ENCODE peak calls at places on chromosomes 11 and 22, in ten cellular contexts. Z, F, C, M, R, B, X, T, G and K are unnamed samples.

GRCh38 chr11:44566952-44567875 is 1.8 kb downstream of the CD82 start:
- DNase-seq in Z (peak), X (no peak), T (no peak), B (peak), G (no peak), F (no peak), C (no peak), R (no peak), M (no peak), K (peak)

GRCh38 chr22:32920734-32921133 is 119.2 kb downstream of the TIMP3 start:
- DNase-seq in G (no peak), R (no peak), C (no peak), T (no peak), X (no peak), B (no peak), M (no peak), Z (no peak), F (no peak), K (no peak)

GRCh38 chr11:86726118-86726748 is 53.8 kb upstream of the ME3 start:
- DNase-seq in X (no peak), Z (no peak), T (no peak), R (no peak), B (no peak), G (no peak), C (no peak), F (no peak), M (no peak), K (no peak)

GRCh38 chr11:3984896-3985295 is 109.7 kb upstream of the RRM1 start:
- DNase-seq in X (no peak), Z (no peak), C (no peak), T (no peak), F (peak), M (no peak), R (peak), G (no peak), B (no peak), K (no peak)

GRCh38 chr11:28729339-28729738 is 621.2 kb downstream of the METTL15 start:
- DNase-seq in M (no peak), B (no peak), R (no peak), F (no peak), X (no peak), G (no peak), Z (no peak), C (no peak), T (no peak), K (no peak)

GRCh38 chr11:117876049-117876340 is 463 bp downstream of the FXYD6 start:
- DNase-seq in F (no peak), B (no peak), C (peak), R (no peak), T (no peak), X (no peak), M (no peak), G (no peak), Z (no peak), K (no peak)

GRCh38 chr22:45424241-45424731 is 10.8 kb downstream of the RIBC2 start:
- DNase-seq in M (peak), F (no peak), R (no peak), C (no peak), X (no peak), T (no peak), Z (no peak), B (peak), G (no peak), K (no peak)

GRCh38 chr11:104122008-104122635 is 41.8 kb downstream of the PDGFD start:
- DNase-seq in F (no peak), T (no peak), X (no peak), G (no peak), C (peak), Z (no peak), R (no peak), M (no peak), B (no peak), K (no peak)

GRCh38 chr11:34174411-34175041 is 69.1 kb downstream of the NAT10 start:
- DNase-seq in B (peak), T (peak), X (peak), R (peak), F (peak), C (peak), M (peak), Z (peak), G (peak), K (peak)

GRCh38 chr11:86596861-86597632 is 75.4 kb downstream of the ME3 start:
- DNase-seq in R (no peak), F (peak), G (no peak), Z (no peak), T (no peak), C (no peak), M (no peak), X (no peak), B (no peak), K (no peak)

GRCh38 chr11:71992331-71992730 is 6.4 kb upstream of the IL18BP start:
- DNase-seq in G (no peak), F (no peak), M (no peak), C (no peak), R (no peak), Z (no peak), X (no peak), T (no peak), B (no peak), K (no peak)

GRCh38 chr22:25572708-25573161 is 8.3 kb downstream of the GRK3 start:
- DNase-seq in G (no peak), Z (no peak), C (no peak), T (no peak), F (no peak), M (no peak), R (no peak), X (no peak), B (no peak), K (no peak)

GRCh38 chr11:86672007-86672621 is at the start of gene ME3:
- DNase-seq in C (peak), X (no peak), F (peak), R (peak), M (peak), T (peak), G (peak), B (peak), Z (peak), K (peak)

GRCh38 chr11:30284836-30285235 is 38.1 kb upstream of the ARL14EP start:
- DNase-seq in G (no peak), B (no peak), R (no peak), F (no peak), Z (no peak), T (no peak), X (no peak), C (no peak), M (no peak), K (no peak)

GRCh38 chr22:42805016-42805997 is 51.8 kb downstream of the ARFGAP3 start:
- DNase-seq in X (peak), T (peak), B (no peak), C (peak), G (no peak), F (no peak), M (peak), Z (no peak), R (no peak), K (no peak)

GRCh38 chr11:120343429-120343828 is 7.2 kb downstream of the ARHGEF12 start:
- DNase-seq in C (no peak), T (no peak), G (no peak), X (no peak), B (no peak), F (no peak), R (no peak), M (no peak), Z (no peak), K (no peak)